ENCODE peak calls at places on chromosomes 16 and 17, in seven cellular contexts. B is dorsolateral prefrontal cortex, D is nephron progenitor cell, K is kidney epithelial cell, S is A673, N is H9, I is mucosa of descending colon. A is an unnamed sample.

GRCh38 chr16:50011707-50012106 is 13.3 kb upstream of the CNEP1R1 start:
- DNase-seq in D (no peak), K (no peak), N (no peak), B (no peak), S (peak; percentile 28), I (no peak), A (no peak)

GRCh38 chr17:80941171-80941570 is 50.5 kb upstream of the CHMP6 start:
- DNase-seq in I (no peak), D (no peak), K (no peak), N (no peak), S (no peak), B (no peak), A (no peak)

GRCh38 chr17:2975469-2975958 is 87.9 kb downstream of the OR1D5 start:
- DNase-seq in B (no peak), S (peak; percentile 7), N (peak; percentile 27), I (no peak), K (no peak), D (no peak), A (no peak)

GRCh38 chr17:81419333-81419885 is 24.2 kb downstream of the BAHCC1 start:
- DNase-seq in I (peak; percentile 87), N (no peak), B (peak; percentile 77), K (peak; percentile 65), S (peak; percentile 100), D (peak; percentile 86), A (peak; percentile 57)

GRCh38 chr17:1331708-1332107 is 52.2 kb downstream of the TRARG1 start:
- DNase-seq in K (no peak), B (no peak), I (no peak), S (no peak), N (no peak), D (no peak), A (no peak)

GRCh38 chr16:86809458-86809955 is 231.2 kb downstream of the FOXL1 start:
- DNase-seq in K (peak; percentile 67), B (no peak), D (peak; percentile 23), I (no peak), N (no peak), S (no peak), A (no peak)

GRCh38 chr17:79100405-79100804 is 25.8 kb downstream of the ENGASE start:
- DNase-seq in S (no peak), B (no peak), I (no peak), K (no peak), N (no peak), D (no peak), A (no peak)

GRCh38 chr17:67452681-67453554 is 75.8 kb downstream of the PITPNC1 start:
- DNase-seq in D (no peak), S (no peak), N (no peak), B (no peak), K (no peak), I (no peak), A (no peak)

GRCh38 chr16:87641721-87642120 is 39.4 kb downstream of the JPH3 start:
- DNase-seq in K (no peak), I (no peak), B (no peak), D (no peak), N (no peak), S (no peak), A (no peak)

GRCh38 chr16:66549284-66550131 is at the start of gene TK2:
- DNase-seq in N (peak; percentile 74), K (no peak), B (peak; percentile 54), S (peak; percentile 75), D (peak; percentile 72), I (peak; percentile 84), A (peak; percentile 79)

GRCh38 chr17:45265823-45266222 is 3.9 kb upstream of the SPATA32 start:
- DNase-seq in K (peak; percentile 72), N (no peak), D (no peak), S (no peak), B (no peak), I (peak; percentile 75), A (no peak)

GRCh38 chr16:87131061-87131995 is 185.9 kb downstream of the C16orf95 start:
- DNase-seq in K (no peak), N (no peak), B (no peak), D (no peak), I (no peak), S (no peak), A (no peak)

GRCh38 chr17:30225919-30226553 is 9.5 kb downstream of the SLC6A4 start:
- DNase-seq in I (no peak), B (no peak), S (no peak), N (no peak), K (no peak), D (no peak), A (no peak)

GRCh38 chr16:13110124-13110796 is 208.9 kb downstream of the SHISA9 start:
- DNase-seq in N (peak; percentile 56), S (no peak), K (peak; percentile 96), I (no peak), B (no peak), D (peak; percentile 14), A (peak; percentile 56)

GRCh38 chr17:6239237-6239798 is 169.1 kb downstream of the WSCD1 start:
- DNase-seq in I (no peak), B (no peak), K (no peak), D (no peak), S (no peak), N (peak; percentile 42), A (no peak)

GRCh38 chr16:4918790-4919210 is 18.1 kb downstream of the PPL start:
- DNase-seq in N (peak; percentile 58), B (no peak), K (no peak), D (peak; percentile 16), S (no peak), I (no peak), A (no peak)

GRCh38 chr17:72416054-72416691 is 295.4 kb downstream of the SOX9 start:
- DNase-seq in S (peak; percentile 98), I (no peak), K (no peak), N (no peak), B (peak; percentile 50), D (no peak), A (peak; percentile 41)

GRCh38 chr17:45234641-45235040 is 13.0 kb downstream of the FMNL1 start:
- DNase-seq in N (peak; percentile 89), K (no peak), I (no peak), B (no peak), D (peak; percentile 47), S (no peak), A (peak; percentile 75)

GRCh38 chr16:26263406-26263805 is 571.6 kb downstream of the HS3ST4 start:
- DNase-seq in I (no peak), K (no peak), S (peak; percentile 48), N (no peak), D (no peak), B (no peak), A (no peak)

GRCh38 chr17:20775331-20775730 is 195.8 kb downstream of the CDRT15L2 start:
- DNase-seq in N (no peak), S (no peak), I (no peak), B (no peak), K (no peak), D (no peak), A (no peak)

GRCh38 chr17:74814453-74814852 is 38.3 kb upstream of the NAT9 start:
- DNase-seq in I (no peak), K (no peak), D (no peak), B (no peak), S (no peak), N (no peak), A (no peak)

GRCh38 chr17:74815067-74815466 is 38.9 kb upstream of the NAT9 start:
- DNase-seq in I (no peak), S (no peak), K (no peak), B (no peak), D (no peak), N (no peak), A (no peak)

GRCh38 chr17:74813793-74814192 is 37.6 kb upstream of the NAT9 start:
- DNase-seq in K (no peak), S (no peak), D (no peak), N (no peak), B (no peak), I (no peak), A (no peak)

GRCh38 chr17:74816883-74817620 is 40.9 kb upstream of the NAT9 start:
- DNase-seq in D (no peak), B (no peak), I (no peak), S (no peak), K (no peak), N (no peak), A (no peak)

DNA sequence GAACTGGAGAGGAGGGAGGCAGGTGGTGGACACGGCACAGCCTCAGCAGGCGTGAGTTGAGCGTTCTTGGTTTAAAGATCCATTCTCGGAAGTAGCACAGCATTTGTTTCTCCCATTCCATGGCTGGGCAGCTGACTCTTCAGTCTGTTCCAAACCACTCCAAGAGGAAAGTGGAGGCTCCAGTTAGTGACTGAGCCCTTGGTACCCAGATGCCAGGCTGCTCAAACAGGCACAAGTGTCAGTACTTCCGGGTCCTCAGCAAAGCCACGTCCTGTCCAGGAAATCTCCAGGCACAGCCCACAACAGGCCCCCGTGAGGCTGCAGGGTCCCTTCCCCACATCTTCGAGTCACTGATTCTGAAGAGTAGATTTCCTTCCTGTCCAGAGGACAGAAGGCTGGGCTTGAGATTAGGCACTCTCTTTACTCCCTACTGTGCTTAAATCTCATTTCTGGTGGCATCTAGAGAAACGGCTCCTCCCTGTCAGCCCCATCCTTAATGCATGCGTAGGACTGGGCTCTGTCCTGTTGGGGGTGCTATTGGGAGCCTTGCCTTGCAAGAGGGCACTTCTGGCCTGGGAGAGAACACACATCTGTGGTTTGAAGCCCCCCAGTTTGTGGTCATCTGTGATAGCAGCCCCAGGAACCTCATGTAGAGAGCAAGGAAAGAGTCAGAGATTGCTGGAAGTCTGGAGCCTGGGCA is 39.7 kb upstream of the NAT9 start:
- DNase-seq in K (no peak), N (peak; percentile 72), S (peak; percentile 85), B (no peak), D (no peak), I (no peak), A (peak; percentile 80)
- TF ChIP-seq CTCF in K (no peak), N (peak; percentile 75), S (peak; percentile 91), B (peak; percentile 9), D (peak; percentile 22), I (no peak), A (peak; percentile 71)

DNA sequence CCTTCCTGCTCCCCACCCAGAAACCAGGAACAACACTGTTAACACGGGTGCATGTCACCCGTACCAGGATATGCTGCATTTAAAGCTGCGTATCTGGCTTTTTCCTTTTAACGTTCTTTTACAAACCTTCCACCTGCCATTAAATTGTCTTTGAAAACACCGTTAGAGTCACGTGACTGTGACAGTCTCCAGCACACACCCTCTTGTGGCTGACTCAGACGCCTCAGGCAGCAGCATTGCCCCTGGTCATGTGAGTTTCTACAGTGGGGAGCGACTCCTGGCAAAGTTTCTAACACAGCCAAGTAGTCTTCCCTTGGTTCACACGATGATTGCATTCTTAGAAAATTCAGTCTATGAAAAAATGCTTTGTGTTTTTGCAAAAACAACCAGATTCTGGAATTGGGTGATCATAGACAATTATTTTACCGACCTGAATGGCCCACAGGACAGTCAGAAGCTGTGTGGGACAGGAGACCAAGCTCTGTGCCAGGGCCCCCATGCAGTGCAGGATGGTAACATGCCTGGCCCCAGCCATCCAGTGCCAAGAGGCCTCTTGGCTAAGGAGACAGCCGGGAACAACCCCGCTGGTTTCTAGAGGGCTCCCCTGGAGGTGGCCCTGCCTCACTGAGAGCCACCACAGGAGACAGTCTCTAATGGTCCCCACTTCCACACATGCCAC is 199.1 kb downstream of the KATNIP start:
- DNase-seq in K (peak; percentile 85), N (peak; percentile 75), I (peak; percentile 72), B (no peak), D (no peak), S (peak; percentile 42), A (peak; percentile 61)
- TF ChIP-seq CTCF in K (no peak), N (peak; percentile 60), I (peak; percentile 17), B (no peak), D (no peak), S (peak; percentile 34), A (peak; percentile 56)

GRCh38 chr17:7479389-7480192 is at the start of gene ZBTB4:
- DNase-seq in I (peak; percentile 76), B (no peak), D (peak; percentile 64), K (no peak), N (peak; percentile 53), S (peak; percentile 51), A (peak; percentile 82)
- TF ChIP-seq CTCF in I (no peak), B (no peak), D (no peak), K (no peak), N (no peak), S (no peak), A (no peak)

GRCh38 chr16:84434800-84435199 is 66.5 kb downstream of the ATP2C2 start:
- DNase-seq in B (no peak), N (no peak), I (peak; percentile 43), K (no peak), S (no peak), D (no peak), A (no peak)
- TF ChIP-seq CTCF in B (no peak), N (no peak), I (no peak), K (no peak), S (no peak), D (no peak), A (no peak)